ENCODE peak calls at places on chromosomes 13 and 19, in five cellular contexts. M is erythroblast, W is heart left ventricle, A is EL, L is omental fat pad. F is an unnamed sample.

GRCh38 chr13:31930901-31931522 is 100.6 kb upstream of the FRY start:
- DNase-seq in W (no peak), L (no peak), A (no peak), M (no peak), F (no peak)

GRCh38 chr13:60759499-60759898 is 362.5 kb downstream of the TDRD3 start:
- DNase-seq in A (no peak), L (no peak), W (no peak), M (peak), F (no peak)

GRCh38 chr13:44237276-44237767 is 136.3 kb upstream of the SERP2 start:
- DNase-seq in L (no peak), A (peak), M (no peak), W (peak), F (peak)

GRCh38 chr19:35509018-35509652 is 4.3 kb downstream of the DMKN start:
- DNase-seq in L (peak), M (no peak), A (no peak), W (no peak), F (no peak)

GRCh38 chr19:9054768-9055167 is 32.1 kb upstream of the OR1M1 start:
- DNase-seq in M (no peak), L (no peak), A (no peak), W (no peak), F (no peak)

GRCh38 chr19:10291554-10292205 is 1.9 kb downstream of the ICAM5 start:
- DNase-seq in W (no peak), M (no peak), L (no peak), A (no peak), F (no peak)

GRCh38 chr13:114134111-114134943 is 1.9 kb upstream of the RASA3 start:
- DNase-seq in A (no peak), W (no peak), L (no peak), M (no peak), F (peak)

GRCh38 chr19:13079542-13079986 is 23.1 kb downstream of the LYL1 start:
- DNase-seq in A (no peak), M (peak), L (no peak), W (peak), F (peak)

GRCh38 chr13:84563611-84564010 is 681.3 kb upstream of the SLITRK1 start:
- DNase-seq in M (no peak), A (no peak), L (no peak), W (no peak), F (no peak)

GRCh38 chr19:17703823-17704463 is 15.3 kb upstream of the MAP1S start:
- DNase-seq in A (peak), M (peak), L (peak), W (no peak), F (peak)

GRCh38 chr19:53655042-53655665 is 23.4 kb downstream of the DPRX start:
- DNase-seq in M (no peak), W (no peak), A (no peak), L (no peak), F (no peak)

GRCh38 chr19:55406869-55407624 is 541 bp downstream of the UBE2S start:
- DNase-seq in M (peak), L (no peak), A (no peak), W (peak), F (peak)

GRCh38 chr19:3175761-3176714 is 2.5 kb upstream of the S1PR4 start:
- DNase-seq in A (peak), L (no peak), W (no peak), M (peak), F (no peak)

GRCh38 chr13:106599875-106600797 is 32.2 kb upstream of the ARGLU1 start:
- DNase-seq in A (peak), W (peak), L (no peak), M (no peak), F (no peak)

GRCh38 chr19:13705928-13706447 is 58.3 kb upstream of the MRI1 start:
- DNase-seq in M (no peak), L (no peak), A (no peak), W (no peak), F (no peak)

GRCh38 chr19:41746593-41747227 is 8.6 kb upstream of the CEACAM6 start:
- DNase-seq in A (peak), L (no peak), M (peak), W (no peak), F (no peak)

GRCh38 chr13:98543380-98544104 is 33.4 kb downstream of the STK24 start:
- DNase-seq in W (no peak), M (no peak), A (no peak), L (no peak), F (peak)

GRCh38 chr13:110283661-110284516 is 23.1 kb downstream of the COL4A1 start:
- DNase-seq in M (no peak), W (no peak), A (peak), L (no peak), F (no peak)

GRCh38 chr19:33828266-33829075 is 31.8 kb downstream of the KCTD15 start:
- DNase-seq in L (no peak), A (no peak), M (no peak), W (no peak), F (no peak)

GRCh38 chr19:57583104-57583520 is 833 bp upstream of the ZIK1 start:
- DNase-seq in L (no peak), M (no peak), A (no peak), W (no peak), F (no peak)

GRCh38 chr13:97403893-97404683 is 29.9 kb upstream of the RAP2A start:
- DNase-seq in M (no peak), A (peak), L (no peak), W (no peak), F (no peak)

GRCh38 chr19:42284641-42285341 is 15.7 kb downstream of the CIC start:
- DNase-seq in W (no peak), A (no peak), L (no peak), M (peak), F (peak)

GRCh38 chr19:23716792-23717191 is 29.8 kb upstream of the ZNF675 start:
- DNase-seq in W (no peak), L (no peak), A (no peak), M (no peak), F (no peak)

GRCh38 chr19:34241513-34242337 is 12.6 kb upstream of the GARRE1 start:
- DNase-seq in W (no peak), A (no peak), L (no peak), M (peak), F (peak)

GRCh38 chr13:54033323-54033861 is 1004.8 kb downstream of the OLFM4 start:
- DNase-seq in A (no peak), M (no peak), L (no peak), W (no peak), F (no peak)

GRCh38 chr13:32660227-32660626 is 74.0 kb downstream of the PDS5B start:
- DNase-seq in A (no peak), W (no peak), M (no peak), L (no peak), F (no peak)

GRCh38 chr13:36820222-36820621 is 1.2 kb downstream of the RFXAP start:
- DNase-seq in A (no peak), W (no peak), L (no peak), M (no peak), F (no peak)

GRCh38 chr19:57903298-57904174 is 12.9 kb downstream of the ZNF417 start:
- DNase-seq in W (no peak), A (peak), L (no peak), M (peak), F (no peak)

GRCh38 chr19:40191836-40192646 is 815 bp downstream of the MAP3K10 start:
- DNase-seq in L (no peak), W (peak), M (peak), A (peak), F (peak)

GRCh38 chr13:33109801-33110200 is 93.6 kb downstream of the KL start:
- DNase-seq in L (no peak), M (peak), W (no peak), A (no peak), F (no peak)

GRCh38 chr13:24700539-24700938 is 20.3 kb downstream of the ATP12A start:
- DNase-seq in W (no peak), M (no peak), L (no peak), A (no peak), F (no peak)

GRCh38 chr19:11479470-11480080 is 1.3 kb downstream of the ELAVL3 start:
- DNase-seq in L (no peak), W (no peak), M (peak), A (no peak), F (no peak)

GRCh38 chr19:50794778-50795664 is 4.8 kb downstream of the ACP4 start:
- DNase-seq in A (peak), W (no peak), M (no peak), L (no peak), F (no peak)

GRCh38 chr13:27574661-27575060 is 45.7 kb downstream of the LNX2 start:
- DNase-seq in L (no peak), M (no peak), W (no peak), A (no peak), F (no peak)

GRCh38 chr13:46211116-46211515 is 612 bp upstream of the LRRC63 start:
- DNase-seq in W (no peak), L (no peak), M (peak), A (peak), F (no peak)

GRCh38 chr19:33678796-33679195 is 57.0 kb downstream of the CHST8 start:
- DNase-seq in L (no peak), W (no peak), M (no peak), A (no peak), F (no peak)

GRCh38 chr19:2289714-2290435 is 7.9 kb upstream of the PEAK3 start:
- DNase-seq in W (no peak), L (no peak), M (no peak), A (no peak), F (peak)

GRCh38 chr19:44767295-44768180 is 10.2 kb upstream of the CBLC start:
- DNase-seq in W (no peak), L (no peak), M (no peak), A (no peak), F (no peak)